ENCODE peak calls at places on chromosomes 3 and 15, in eight cellular contexts. C, P, T, W, R, A, H and M are unnamed samples.

GRCh38 chr3:52093751-52094525 is 37.6 kb upstream of the DUSP7 start:
- DNase-seq in C (peak; percentile 37), H (no peak), T (no peak), A (no peak), R (no peak), W (no peak), P (no peak), M (no peak)

GRCh38 chr3:39064646-39065045 is 12.8 kb downstream of the WDR48 start:
- DNase-seq in W (no peak), T (no peak), A (no peak), P (no peak), R (no peak), C (no peak), H (no peak), M (no peak)

GRCh38 chr15:74651251-74651741 is 35.7 kb downstream of the CLK3 start:
- DNase-seq in P (no peak), C (no peak), T (no peak), R (no peak), A (peak; percentile 22), H (no peak), W (no peak), M (no peak)

GRCh38 chr3:195580733-195581443 is 2.9 kb downstream of the APOD start:
- DNase-seq in W (no peak), P (no peak), T (peak; percentile 13), R (no peak), H (no peak), A (no peak), C (no peak), M (peak; percentile 9)

GRCh38 chr3:71652786-71653419 is 69.4 kb upstream of the FOXP1 start:
- DNase-seq in W (no peak), A (peak; percentile 84), T (peak; percentile 45), R (peak; percentile 56), C (peak; percentile 80), H (peak; percentile 4), P (peak; percentile 26), M (peak; percentile 27)

GRCh38 chr3:151660890-151661289 is 72.8 kb upstream of the AADACL2 start:
- DNase-seq in A (no peak), R (no peak), H (no peak), C (no peak), P (no peak), W (no peak), T (no peak), M (no peak)

GRCh38 chr15:101429646-101430045 is 59.9 kb downstream of the PCSK6 start:
- DNase-seq in W (no peak), R (no peak), H (no peak), T (no peak), C (no peak), P (no peak), A (no peak), M (no peak)

GRCh38 chr3:9081201-9081818 is 118.0 kb upstream of the RAD18 start:
- DNase-seq in H (no peak), A (no peak), R (no peak), P (no peak), T (no peak), C (no peak), W (no peak), M (no peak)

GRCh38 chr3:160986060-160986459 is 119.1 kb downstream of the B3GALNT1 start:
- DNase-seq in C (no peak), W (no peak), H (no peak), A (no peak), R (peak; percentile 20), T (no peak), P (no peak), M (no peak)

GRCh38 chr3:15591235-15591634 is 10.1 kb downstream of the HACL1 start:
- DNase-seq in T (no peak), W (no peak), P (no peak), R (no peak), C (no peak), H (no peak), A (no peak), M (no peak)

GRCh38 chr3:10140996-10141546 is 507 bp upstream of the VHL start:
- DNase-seq in W (no peak), R (no peak), H (no peak), T (no peak), C (no peak), A (no peak), P (no peak), M (no peak)

GRCh38 chr3:48268381-48268935 is 27.6 kb downstream of the ZNF589 start:
- DNase-seq in H (no peak), P (peak; percentile 67), R (no peak), W (no peak), T (no peak), C (no peak), A (no peak), M (peak; percentile 69)

GRCh38 chr3:43181202-43181910 is 75.5 kb upstream of the POMGNT2 start:
- DNase-seq in T (no peak), A (no peak), R (no peak), P (peak; percentile 39), W (no peak), H (peak; percentile 36), C (no peak), M (no peak)

GRCh38 chr15:62307551-62307950 is 142.5 kb upstream of the C2CD4B start:
- DNase-seq in C (no peak), W (no peak), R (no peak), H (no peak), P (no peak), A (no peak), T (no peak), M (no peak)

GRCh38 chr3:167067844-167068161 is 312.3 kb downstream of the ZBBX start:
- DNase-seq in A (no peak), H (no peak), P (no peak), W (no peak), R (no peak), T (no peak), C (no peak), M (no peak)

GRCh38 chr3:149177122-149177521 is 44.5 kb downstream of the CP start:
- DNase-seq in A (no peak), C (no peak), W (no peak), T (no peak), R (no peak), P (no peak), H (no peak), M (no peak)

GRCh38 chr15:49842331-49842730 is 221.5 kb downstream of the DTWD1 start:
- DNase-seq in P (no peak), T (no peak), C (no peak), R (no peak), A (no peak), H (no peak), W (no peak), M (no peak)

GRCh38 chr15:45637552-45638033 is 2.8 kb downstream of the SQOR start:
- DNase-seq in R (peak; percentile 59), C (peak; percentile 84), A (peak; percentile 53), W (peak; percentile 81), H (peak; percentile 82), P (peak; percentile 67), T (peak; percentile 93), M (peak; percentile 76)

GRCh38 chr15:47964229-47964628 is 156.6 kb upstream of the SLC24A5 start:
- DNase-seq in R (no peak), T (no peak), A (no peak), P (no peak), W (no peak), C (no peak), H (no peak), M (no peak)

GRCh38 chr15:57544840-57545239 is 46.9 kb upstream of the MYZAP start:
- DNase-seq in C (no peak), A (no peak), W (no peak), H (no peak), R (no peak), T (no peak), P (no peak), M (no peak)

GRCh38 chr3:170322501-170323328 is 34.8 kb upstream of the SKIL start:
- DNase-seq in R (no peak), C (no peak), A (no peak), H (no peak), W (no peak), P (no peak), T (no peak), M (no peak)

GRCh38 chr3:178568152-178568753 is 32.0 kb downstream of the KCNMB2 start:
- DNase-seq in R (no peak), W (no peak), T (no peak), C (no peak), H (no peak), A (no peak), P (no peak), M (no peak)

GRCh38 chr3:43249405-43249804 is 36.9 kb upstream of the SNRK start:
- DNase-seq in T (no peak), C (no peak), R (no peak), P (no peak), H (no peak), W (no peak), A (no peak), M (no peak)

GRCh38 chr3:53503185-53503584 is 8.8 kb downstream of the CACNA1D start:
- DNase-seq in P (no peak), T (no peak), R (no peak), H (no peak), A (no peak), C (no peak), W (no peak), M (no peak)
- H3K4me3 ChIP-seq in P (no peak overlapping the region), T (no peak overlapping the region), R (no peak overlapping the region), H (no peak overlapping the region), A (no peak overlapping the region), C (no peak overlapping the region), W (no peak overlapping the region), M (no peak overlapping the region)

GRCh38 chr3:189590223-189590622 is 41.0 kb upstream of the TP63 start:
- DNase-seq in A (no peak), H (no peak), T (no peak), W (no peak), P (no peak), R (no peak), C (no peak), M (no peak)
- TF ChIP-seq CTCF in A (no peak), H (no peak), T (no peak), W (no peak), P (no peak), R (no peak), C (no peak), M (no peak)

DNA sequence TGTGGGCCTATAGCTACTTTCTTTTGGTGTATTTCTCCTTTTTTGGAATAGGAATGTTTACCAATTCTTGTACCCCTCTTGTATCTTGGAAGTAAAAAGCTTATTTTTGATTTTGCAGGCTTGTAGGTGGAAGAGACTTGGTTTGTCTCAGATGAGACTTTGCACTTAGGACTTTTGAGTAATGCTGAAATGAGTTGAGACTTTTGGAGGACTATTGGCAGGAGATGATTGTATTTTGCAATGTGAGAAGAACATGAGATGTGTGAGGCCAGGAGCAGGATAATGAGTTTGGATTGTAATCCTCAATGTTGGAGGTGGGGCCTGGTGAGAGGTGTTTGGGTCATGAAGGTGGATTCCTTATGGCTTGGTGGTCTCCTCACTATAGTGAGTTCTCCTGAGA is 106.3 kb downstream of the KBTBD8 start:
- DNase-seq in R (no peak), W (no peak), H (no peak), A (no peak), T (no peak), C (no peak), P (no peak), M (no peak)
- H3K4me3 ChIP-seq in R (no peak overlapping the region), W (no peak overlapping the region), H (no peak overlapping the region), A (no peak overlapping the region), T (no peak overlapping the region), C (no peak overlapping the region), P (no peak overlapping the region), M (no peak overlapping the region)

DNA sequence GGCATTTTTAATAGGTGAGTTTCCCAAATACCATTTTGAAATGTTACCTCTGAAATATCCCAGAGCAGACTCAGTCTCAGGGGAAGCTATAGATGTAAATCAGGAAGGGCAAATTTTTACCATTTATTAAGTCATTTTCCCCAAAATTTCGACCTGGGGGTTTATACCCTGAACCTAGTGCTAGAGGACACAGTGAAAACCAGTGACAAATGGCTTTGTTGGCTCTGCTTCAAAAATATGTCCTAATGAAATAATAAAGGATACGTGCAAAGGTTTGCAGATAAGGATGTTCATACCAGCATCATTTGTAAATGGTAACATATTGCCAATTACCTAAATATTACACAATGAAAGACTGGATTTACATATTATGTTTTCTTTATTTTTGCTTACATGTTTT is 546.7 kb upstream of the ADAMTS9 start:
- DNase-seq in W (no peak), R (no peak), C (no peak), A (no peak), T (no peak), H (no peak), P (no peak), M (no peak)
- TF ChIP-seq CTCF in W (no peak), R (no peak), C (no peak), A (no peak), T (no peak), H (no peak), P (no peak), M (no peak)